ENCODE peak calls at places on chromosomes 3 and 15, in nine cellular contexts. R is A549; D is GM20000; A is CD4-positive, alpha-beta T cell; F is breast epithelium; Q is CD8-positive, alpha-beta T cell; J is right atrium auricular region; P is fibroblast of lung; I is neural crest cell. N is an unnamed sample.

GRCh38 chr3:177881330-177881729 is 654.9 kb upstream of the KCNMB2 start:
- DNase-seq in A (no peak), P (no peak), F (no peak), D (no peak), R (no peak), Q (no peak), J (no peak), I (no peak), N (no peak)

GRCh38 chr3:49609314-49609713 is 55.0 kb downstream of the BSN start:
- DNase-seq in J (peak), R (no peak), F (no peak), P (no peak), Q (no peak), A (no peak), D (no peak), I (no peak), N (no peak)

GRCh38 chr3:74410276-74410941 is 204.1 kb downstream of the CNTN3 start:
- DNase-seq in P (no peak), I (no peak), Q (no peak), A (no peak), D (no peak), F (no peak), R (no peak), J (no peak), N (no peak)

GRCh38 chr15:67745059-67745993 is 80.0 kb upstream of the SKOR1 start:
- DNase-seq in Q (no peak), P (peak), J (no peak), I (no peak), D (no peak), R (no peak), F (no peak), A (no peak), N (no peak)

GRCh38 chr3:120090422-120090821 is 3.8 kb downstream of the GSK3B start:
- DNase-seq in P (no peak), R (no peak), I (no peak), F (no peak), J (no peak), Q (no peak), D (no peak), A (no peak), N (no peak)

GRCh38 chr3:178915365-178915764 is 156.2 kb downstream of the ZMAT3 start:
- DNase-seq in R (no peak), P (no peak), D (no peak), Q (no peak), A (no peak), I (no peak), J (no peak), F (no peak), N (no peak)

GRCh38 chr3:11154036-11154952 is at the start of gene HRH1:
- DNase-seq in F (no peak), I (no peak), D (no peak), P (no peak), Q (no peak), R (peak), A (no peak), J (no peak), N (no peak)

GRCh38 chr15:69976366-69976994 is 121.2 kb downstream of the TLE3 start:
- DNase-seq in P (peak), F (no peak), D (peak), Q (peak), I (peak), A (peak), J (no peak), R (peak), N (no peak)

GRCh38 chr15:35743320-35743719 is 197.4 kb upstream of the DPH6 start:
- DNase-seq in Q (no peak), J (no peak), D (no peak), A (no peak), P (no peak), R (no peak), F (no peak), I (no peak), N (no peak)

GRCh38 chr3:124504332-124505059 is 225.8 kb upstream of the UMPS start:
- DNase-seq in P (peak), J (no peak), I (no peak), A (no peak), F (no peak), D (no peak), R (no peak), Q (no peak), N (no peak)

GRCh38 chr3:126371096-126371705 is 14.0 kb upstream of the KLF15 start:
- DNase-seq in Q (no peak), R (no peak), F (no peak), J (no peak), A (no peak), I (no peak), P (no peak), D (no peak), N (no peak)

DNA sequence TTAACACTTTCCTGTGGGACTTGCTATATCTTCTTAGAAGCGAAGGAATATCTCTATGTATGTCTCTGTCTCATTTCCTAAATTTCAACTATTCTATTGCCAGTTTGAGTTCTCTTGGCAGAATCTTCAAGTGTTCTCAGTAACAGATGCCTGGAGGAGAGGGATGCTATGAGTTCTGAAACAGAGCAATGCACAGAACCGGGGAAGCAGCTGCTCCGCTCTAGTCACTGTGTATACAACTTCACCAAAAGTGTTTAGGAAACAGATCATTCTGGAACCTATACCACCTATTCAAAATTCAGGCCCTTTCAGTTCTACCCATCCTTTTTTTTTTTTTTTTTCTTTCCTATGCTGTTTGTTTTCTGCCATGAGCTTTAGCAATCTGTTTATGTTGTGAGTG is 144.6 kb downstream of the RORA start:
- DNase-seq in Q (no peak), F (no peak), I (no peak), D (no peak), R (no peak), J (no peak), P (no peak), A (no peak), N (no peak)
- TF ChIP-seq CTCF in Q (no peak), F (no peak), I (no peak), D (no peak), R (no peak), J (no peak), P (no peak), A (no peak), N (no peak)

GRCh38 chr3:169350228-169350627 is 313.3 kb downstream of the MECOM start:
- DNase-seq in A (no peak), J (no peak), P (no peak), I (no peak), R (no peak), D (no peak), F (no peak), Q (no peak), N (no peak)
- TF ChIP-seq CTCF in A (no peak), J (no peak), P (no peak), I (no peak), R (no peak), D (no peak), F (no peak), Q (no peak), N (no peak)

GRCh38 chr15:78280289-78281072 is 16.1 kb downstream of the DNAJA4 start:
- DNase-seq in A (no peak), D (no peak), J (no peak), I (no peak), F (no peak), P (no peak), R (no peak), Q (no peak), N (no peak)

GRCh38 chr15:78290222-78290621 is 9.2 kb downstream of the SKIC8 start:
- DNase-seq in J (no peak), P (no peak), A (no peak), R (no peak), I (no peak), F (no peak), D (no peak), Q (no peak), N (no peak)

GRCh38 chr15:78282324-78282723 is 17.1 kb downstream of the SKIC8 start:
- DNase-seq in A (no peak), F (no peak), Q (no peak), J (no peak), I (no peak), R (no peak), D (no peak), P (no peak), N (no peak)

DNA sequence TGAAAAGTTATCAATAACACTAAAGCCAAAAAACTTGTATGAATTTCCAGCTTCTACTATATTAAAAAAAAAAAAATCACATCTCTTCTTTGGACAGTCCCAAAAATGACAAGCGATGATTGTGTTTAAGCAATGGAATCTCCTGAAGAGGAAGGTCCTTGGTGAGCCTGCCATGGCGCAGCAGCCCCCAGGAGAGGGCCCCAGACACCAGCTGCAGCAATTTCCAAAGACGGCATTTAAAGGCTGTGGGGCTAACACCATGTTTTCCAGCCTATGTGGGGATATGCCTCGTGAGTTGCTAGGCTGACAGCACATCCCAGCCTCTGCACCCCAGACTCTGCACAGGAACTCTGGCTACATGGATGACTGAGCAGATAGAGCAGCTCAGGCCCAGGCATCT is 14.7 kb downstream of the SKIC8 start:
- DNase-seq in J (no peak), I (no peak), P (no peak), A (no peak), R (no peak), F (no peak), Q (no peak), D (no peak), N (no peak)
- TF ChIP-seq CTCF in J (no peak), I (peak), P (peak), A (no peak), R (no peak), F (no peak), Q (no peak), D (no peak), N (no peak)

DNA sequence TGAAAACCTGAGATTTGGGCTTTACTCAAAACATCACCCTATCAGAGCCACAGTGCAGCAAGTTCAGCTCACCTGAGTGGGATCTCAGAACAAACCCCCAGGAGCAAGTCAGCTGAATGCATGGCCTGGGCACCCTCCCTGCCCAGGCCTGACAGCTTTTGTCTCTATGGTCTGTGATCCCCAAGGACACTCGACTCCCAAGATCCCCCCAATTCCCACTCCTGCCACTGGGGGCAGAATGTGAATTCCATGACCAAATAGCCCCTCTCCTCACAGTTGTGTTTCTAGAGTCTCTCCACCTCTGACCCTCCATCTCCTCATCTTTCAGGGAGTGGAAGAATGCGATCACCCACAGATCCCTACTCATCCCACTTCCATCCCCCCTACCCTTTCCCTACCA is 58.9 kb downstream of the ZNF445 start:
- DNase-seq in J (no peak), D (no peak), R (no peak), Q (no peak), F (no peak), A (no peak), I (no peak), P (no peak), N (no peak)
- TF ChIP-seq CTCF in J (no peak), D (no peak), R (no peak), Q (no peak), F (no peak), A (no peak), I (peak), P (peak), N (no peak)

GRCh38 chr3:129399895-129400357 is 28.5 kb downstream of the EFCAB12 start:
- DNase-seq in Q (no peak), D (no peak), R (peak), A (no peak), J (no peak), P (no peak), F (no peak), I (no peak), N (no peak)
- TF ChIP-seq CTCF in Q (peak), D (no peak), R (no peak), A (no peak), J (peak), P (no peak), F (no peak), I (no peak), N (peak)

GRCh38 chr3:8959683-8960082 is 3.6 kb downstream of the RAD18 start:
- DNase-seq in D (no peak), P (no peak), Q (no peak), I (no peak), J (no peak), F (no peak), A (no peak), R (no peak), N (no peak)

GRCh38 chr3:8952130-8952529 is 11.1 kb downstream of the RAD18 start:
- DNase-seq in P (no peak), A (no peak), D (no peak), J (no peak), F (no peak), R (no peak), I (no peak), Q (no peak), N (no peak)

GRCh38 chr3:8953336-8953735 is 9.9 kb downstream of the RAD18 start:
- DNase-seq in I (no peak), A (no peak), J (no peak), P (no peak), F (no peak), R (no peak), D (no peak), Q (no peak), N (no peak)

DNA sequence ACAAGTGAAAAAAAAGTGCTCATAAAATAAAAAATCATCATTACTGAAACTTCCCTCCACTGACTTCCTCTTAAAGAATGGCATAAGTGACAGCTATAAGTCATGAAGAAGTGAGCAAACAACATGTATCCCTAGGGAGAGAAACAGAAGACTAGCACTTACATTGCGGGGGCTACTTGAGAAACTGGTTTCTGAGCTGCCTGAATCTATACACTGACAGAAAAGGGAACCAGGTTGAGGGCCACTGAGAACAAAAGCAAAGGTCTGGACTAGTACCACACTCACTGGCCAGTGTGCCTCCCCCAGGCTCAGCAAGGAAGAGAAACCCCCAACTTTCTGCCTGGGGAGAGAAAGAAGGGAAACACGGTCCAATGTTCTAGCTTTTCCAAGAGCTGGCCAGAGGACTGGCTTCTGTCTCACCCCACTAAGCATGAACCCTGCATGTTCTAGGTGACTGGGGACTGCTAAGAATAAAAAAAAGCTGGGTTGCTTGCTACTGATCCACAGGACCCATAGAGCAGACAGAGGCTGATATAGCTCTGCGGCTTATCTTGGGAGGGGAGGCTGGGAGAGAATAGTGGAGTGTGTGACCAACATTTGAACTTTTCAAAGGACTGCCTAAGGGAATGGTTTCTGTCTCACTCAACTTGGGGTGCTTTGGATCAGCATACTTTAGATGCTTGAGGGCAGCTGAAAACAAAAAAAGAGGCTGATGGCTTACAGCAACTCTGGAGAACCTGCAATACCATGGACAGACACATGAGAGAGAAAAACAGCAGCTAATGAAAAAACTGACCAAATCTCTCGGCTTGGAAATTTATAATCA is 8.1 kb downstream of the RAD18 start:
- DNase-seq in R (no peak), A (no peak), Q (no peak), I (no peak), P (no peak), D (peak), J (no peak), F (no peak), N (peak)
- TF ChIP-seq CTCF in R (no peak), A (no peak), Q (no peak), I (peak), P (no peak), D (no peak), J (no peak), F (no peak), N (no peak)

GRCh38 chr3:65334045-65334665 is 646.4 kb upstream of the ADAMTS9 start:
- DNase-seq in I (peak), R (no peak), Q (no peak), F (no peak), P (peak), A (no peak), D (no peak), J (no peak), N (no peak)
- TF ChIP-seq CTCF in I (no peak), R (no peak), Q (no peak), F (no peak), P (peak), A (no peak), D (no peak), J (no peak), N (no peak)

GRCh38 chr3:188659444-188660100 is 505.6 kb downstream of the LPP start:
- DNase-seq in P (peak), Q (no peak), I (no peak), J (no peak), R (no peak), D (no peak), A (no peak), F (no peak), N (no peak)

GRCh38 chr3:188661801-188662200 is 507.8 kb downstream of the LPP start:
- DNase-seq in I (no peak), D (no peak), P (peak), J (no peak), Q (no peak), A (no peak), F (no peak), R (no peak), N (no peak)

GRCh38 chr3:188663839-188664238 is 507.9 kb upstream of the TPRG1 start:
- DNase-seq in Q (no peak), F (no peak), P (no peak), I (no peak), D (no peak), A (no peak), R (no peak), J (no peak), N (no peak)

GRCh38 chr3:188662214-188662613 is 508.3 kb downstream of the LPP start:
- DNase-seq in A (no peak), Q (no peak), F (no peak), J (no peak), D (no peak), I (no peak), P (no peak), R (no peak), N (no peak)

GRCh38 chr3:188664795-188665194 is 507.0 kb upstream of the TPRG1 start:
- DNase-seq in R (peak), D (peak), J (no peak), P (peak), A (no peak), Q (no peak), I (no peak), F (no peak), N (peak)
- TF ChIP-seq CTCF in R (peak), D (no peak), J (no peak), P (peak), A (no peak), Q (no peak), I (peak), F (no peak), N (no peak)

GRCh38 chr15:90915808-90916440 is 12.8 kb downstream of the MAN2A2 start:
- DNase-seq in R (no peak), P (peak), J (peak), D (no peak), Q (no peak), F (no peak), I (no peak), A (no peak), N (no peak)

GRCh38 chr15:90912770-90913075 is 9.6 kb downstream of the MAN2A2 start:
- DNase-seq in D (no peak), R (no peak), F (no peak), J (no peak), P (no peak), A (no peak), I (no peak), Q (no peak), N (no peak)

GRCh38 chr15:90915216-90915807 is 12.2 kb downstream of the MAN2A2 start:
- DNase-seq in P (no peak), R (no peak), J (no peak), D (no peak), I (no peak), F (no peak), Q (no peak), A (no peak), N (no peak)

GRCh38 chr15:90913398-90913944 is 10.4 kb downstream of the MAN2A2 start:
- DNase-seq in P (no peak), J (no peak), A (no peak), D (no peak), F (no peak), I (no peak), Q (no peak), R (no peak), N (no peak)

GRCh38 chr15:90914240-90915080 is 11.4 kb downstream of the MAN2A2 start:
- DNase-seq in R (no peak), D (no peak), Q (no peak), I (no peak), J (no peak), F (no peak), P (no peak), A (no peak), N (no peak)
- TF ChIP-seq CTCF in R (no peak), D (no peak), Q (no peak), I (no peak), J (no peak), F (no peak), P (no peak), A (no peak), N (no peak)

GRCh38 chr3:31530039-31530983 is 2.4 kb upstream of the STT3B start:
- DNase-seq in D (no peak), J (no peak), R (no peak), P (no peak), F (no peak), A (no peak), Q (no peak), I (no peak), N (no peak)

GRCh38 chr3:31531465-31531991 is 1.2 kb upstream of the STT3B start:
- DNase-seq in P (no peak), J (no peak), I (no peak), F (no peak), Q (no peak), R (no peak), D (no peak), A (no peak), N (no peak)

GRCh38 chr3:31532587-31533168 is at the start of gene STT3B:
- DNase-seq in F (no peak), R (peak), I (peak), P (peak), A (peak), J (peak), Q (peak), D (peak), N (peak)

GRCh38 chr3:31533169-31533870 is 595 bp downstream of the STT3B start:
- DNase-seq in R (peak), P (peak), Q (peak), A (peak), I (peak), D (peak), F (peak), J (no peak), N (peak)

GRCh38 chr3:31531992-31532586 is 636 bp upstream of the STT3B start:
- DNase-seq in J (peak), Q (peak), I (peak), F (peak), D (peak), A (peak), P (peak), R (peak), N (peak)
- TF ChIP-seq CTCF in J (no peak), Q (no peak), I (peak), F (no peak), D (no peak), A (no peak), P (no peak), R (no peak), N (no peak)